ENCODE peak calls at places on chromosome 5, in nine cellular contexts. One of them, this sample, is unnamed.

GRCh38 chr5:133953568-133954145 is 14.8 kb downstream of the C5orf15 start:
- DNase-seq in cardiac muscle cell: no peak
- DNase-seq in GM12878: no peak
- DNase-seq in GM13977: no peak
- DNase-seq in CD8-positive, alpha-beta T cell: no peak
- DNase-seq in uterus: no peak
- DNase-seq in endothelial cell: no peak
- DNase-seq in ovary: no peak
- DNase-seq in cardiac fibroblast: no peak
- DNase-seq in this sample: no peak

GRCh38 chr5:104265531-104266130 is 703.0 kb upstream of the NUDT12 start:
- DNase-seq in GM13977: no peak
- DNase-seq in uterus: no peak
- DNase-seq in CD8-positive, alpha-beta T cell: no peak
- DNase-seq in endothelial cell: no peak
- DNase-seq in cardiac fibroblast: no peak
- DNase-seq in ovary: no peak
- DNase-seq in GM12878: no peak
- DNase-seq in cardiac muscle cell: no peak
- DNase-seq in this sample: no peak

GRCh38 chr5:5179597-5179996 is 39.5 kb downstream of the ADAMTS16 start:
- DNase-seq in uterus: no peak
- DNase-seq in CD8-positive, alpha-beta T cell: no peak
- DNase-seq in endothelial cell: no peak
- DNase-seq in GM12878: no peak
- DNase-seq in cardiac muscle cell: no peak
- DNase-seq in ovary: no peak
- DNase-seq in GM13977: no peak
- DNase-seq in cardiac fibroblast: no peak
- DNase-seq in this sample: no peak

GRCh38 chr5:165405340-165405739 is 1899.9 kb downstream of the MAT2B start:
- DNase-seq in ovary: no peak
- DNase-seq in uterus: no peak
- DNase-seq in CD8-positive, alpha-beta T cell: no peak
- DNase-seq in endothelial cell: no peak
- DNase-seq in cardiac muscle cell: no peak
- DNase-seq in GM13977: no peak
- DNase-seq in GM12878: no peak
- DNase-seq in cardiac fibroblast: no peak
- DNase-seq in this sample: no peak

GRCh38 chr5:132180134-132180745 is 47.4 kb downstream of the P4HA2 start:
- DNase-seq in GM13977: peak
- DNase-seq in cardiac fibroblast: peak
- DNase-seq in GM12878: no peak
- DNase-seq in ovary: no peak
- DNase-seq in endothelial cell: peak
- DNase-seq in CD8-positive, alpha-beta T cell: no peak
- DNase-seq in cardiac muscle cell: peak
- DNase-seq in uterus: no peak
- DNase-seq in this sample: no peak

GRCh38 chr5:103119067-103119764 is 722 bp downstream of the GIN1 start:
- DNase-seq in cardiac muscle cell: no peak
- DNase-seq in CD8-positive, alpha-beta T cell: no peak
- DNase-seq in uterus: no peak
- DNase-seq in GM12878: peak
- DNase-seq in cardiac fibroblast: peak
- DNase-seq in endothelial cell: no peak
- DNase-seq in GM13977: no peak
- DNase-seq in ovary: no peak
- DNase-seq in this sample: no peak

GRCh38 chr5:18811616-18812015 is 1176.4 kb downstream of the CDH18 start:
- DNase-seq in ovary: no peak
- DNase-seq in uterus: no peak
- DNase-seq in cardiac muscle cell: no peak
- DNase-seq in GM12878: no peak
- DNase-seq in CD8-positive, alpha-beta T cell: no peak
- DNase-seq in endothelial cell: no peak
- DNase-seq in cardiac fibroblast: no peak
- DNase-seq in GM13977: no peak
- DNase-seq in this sample: no peak

GRCh38 chr5:136799806-136800372 is 434.5 kb upstream of the TRPC7 start:
- DNase-seq in CD8-positive, alpha-beta T cell: no peak
- DNase-seq in ovary: no peak
- DNase-seq in cardiac fibroblast: peak
- DNase-seq in GM13977: no peak
- DNase-seq in cardiac muscle cell: no peak
- DNase-seq in uterus: no peak
- DNase-seq in GM12878: no peak
- DNase-seq in endothelial cell: no peak
- DNase-seq in this sample: no peak

GRCh38 chr5:74673011-74673790 is 11.8 kb upstream of the HEXB start:
- DNase-seq in uterus: no peak
- DNase-seq in endothelial cell: no peak
- DNase-seq in GM12878: no peak
- DNase-seq in cardiac muscle cell: peak
- DNase-seq in GM13977: no peak
- DNase-seq in ovary: no peak
- DNase-seq in CD8-positive, alpha-beta T cell: no peak
- DNase-seq in cardiac fibroblast: peak
- DNase-seq in this sample: no peak

GRCh38 chr5:67306997-67307580 is 110.5 kb upstream of the CD180 start:
- DNase-seq in GM12878: no peak
- DNase-seq in cardiac fibroblast: no peak
- DNase-seq in CD8-positive, alpha-beta T cell: no peak
- DNase-seq in endothelial cell: no peak
- DNase-seq in cardiac muscle cell: peak
- DNase-seq in ovary: no peak
- DNase-seq in GM13977: no peak
- DNase-seq in uterus: no peak
- DNase-seq in this sample: no peak

GRCh38 chr5:122726990-122727616 is 47.8 kb upstream of the SNX2 start:
- DNase-seq in GM12878: peak
- DNase-seq in GM13977: peak
- DNase-seq in endothelial cell: no peak
- DNase-seq in ovary: no peak
- DNase-seq in CD8-positive, alpha-beta T cell: no peak
- DNase-seq in cardiac fibroblast: peak
- DNase-seq in uterus: no peak
- DNase-seq in cardiac muscle cell: peak
- DNase-seq in this sample: no peak

GRCh38 chr5:62306494-62307363 is 723 bp downstream of the KIF2A start:
- DNase-seq in CD8-positive, alpha-beta T cell: peak
- DNase-seq in ovary: no peak
- DNase-seq in uterus: no peak
- DNase-seq in endothelial cell: peak
- DNase-seq in GM13977: peak
- DNase-seq in cardiac fibroblast: peak
- DNase-seq in GM12878: no peak
- DNase-seq in cardiac muscle cell: peak
- DNase-seq in this sample: peak

GRCh38 chr5:72394688-72395087 is 74.5 kb downstream of the PTCD2 start:
- DNase-seq in GM12878: no peak
- DNase-seq in GM13977: peak
- DNase-seq in cardiac muscle cell: peak
- DNase-seq in ovary: no peak
- DNase-seq in uterus: no peak
- DNase-seq in CD8-positive, alpha-beta T cell: no peak
- DNase-seq in cardiac fibroblast: peak
- DNase-seq in endothelial cell: no peak
- DNase-seq in this sample: no peak

GRCh38 chr5:51518607-51519006 is 135.4 kb downstream of the ISL1 start:
- DNase-seq in cardiac muscle cell: no peak
- DNase-seq in GM12878: no peak
- DNase-seq in endothelial cell: no peak
- DNase-seq in GM13977: no peak
- DNase-seq in cardiac fibroblast: no peak
- DNase-seq in ovary: no peak
- DNase-seq in CD8-positive, alpha-beta T cell: no peak
- DNase-seq in uterus: no peak
- DNase-seq in this sample: no peak

GRCh38 chr5:147780924-147781530 is 1.5 kb downstream of the JAKMIP2 start:
- DNase-seq in endothelial cell: no peak
- DNase-seq in ovary: no peak
- DNase-seq in cardiac fibroblast: no peak
- DNase-seq in GM12878: no peak
- DNase-seq in uterus: no peak
- DNase-seq in CD8-positive, alpha-beta T cell: no peak
- DNase-seq in cardiac muscle cell: no peak
- DNase-seq in GM13977: no peak
- DNase-seq in this sample: no peak

GRCh38 chr5:56070795-56071539 is 76.2 kb upstream of the IL6ST start:
- DNase-seq in cardiac muscle cell: no peak
- DNase-seq in uterus: no peak
- DNase-seq in CD8-positive, alpha-beta T cell: no peak
- DNase-seq in GM13977: no peak
- DNase-seq in ovary: no peak
- DNase-seq in cardiac fibroblast: no peak
- DNase-seq in endothelial cell: no peak
- DNase-seq in GM12878: no peak
- DNase-seq in this sample: no peak

GRCh38 chr5:56514246-56514645 is 281.1 kb upstream of the ANKRD55 start:
- DNase-seq in cardiac muscle cell: no peak
- DNase-seq in endothelial cell: no peak
- DNase-seq in CD8-positive, alpha-beta T cell: no peak
- DNase-seq in cardiac fibroblast: no peak
- DNase-seq in ovary: no peak
- DNase-seq in GM12878: no peak
- DNase-seq in GM13977: no peak
- DNase-seq in uterus: no peak
- DNase-seq in this sample: no peak

GRCh38 chr5:135124128-135124527 is 90.1 kb upstream of the PITX1 start:
- DNase-seq in GM13977: no peak
- DNase-seq in endothelial cell: no peak
- DNase-seq in GM12878: no peak
- DNase-seq in cardiac muscle cell: no peak
- DNase-seq in CD8-positive, alpha-beta T cell: no peak
- DNase-seq in cardiac fibroblast: no peak
- DNase-seq in uterus: no peak
- DNase-seq in ovary: no peak
- DNase-seq in this sample: no peak

GRCh38 chr5:55702612-55703345 is 9.3 kb downstream of the SLC38A9 start:
- DNase-seq in GM12878: no peak
- DNase-seq in cardiac fibroblast: peak
- DNase-seq in cardiac muscle cell: no peak
- DNase-seq in ovary: no peak
- DNase-seq in GM13977: no peak
- DNase-seq in uterus: no peak
- DNase-seq in CD8-positive, alpha-beta T cell: no peak
- DNase-seq in endothelial cell: no peak
- DNase-seq in this sample: no peak

GRCh38 chr5:177497297-177498012 is at the start of gene PDLIM7:
- DNase-seq in cardiac muscle cell: peak
- DNase-seq in GM13977: peak
- DNase-seq in cardiac fibroblast: peak
- DNase-seq in ovary: peak
- DNase-seq in CD8-positive, alpha-beta T cell: peak
- DNase-seq in endothelial cell: peak
- DNase-seq in uterus: peak
- DNase-seq in GM12878: peak
- DNase-seq in this sample: peak
- TF ChIP-seq CTCF in cardiac muscle cell: peak
- TF ChIP-seq CTCF in GM13977: no peak
- TF ChIP-seq CTCF in cardiac fibroblast: no peak
- TF ChIP-seq CTCF in ovary: peak
- TF ChIP-seq CTCF in CD8-positive, alpha-beta T cell: no peak
- TF ChIP-seq CTCF in endothelial cell: peak
- TF ChIP-seq CTCF in uterus: peak
- TF ChIP-seq CTCF in GM12878: no peak
- TF ChIP-seq CTCF in this sample: no peak

GRCh38 chr5:11110128-11110527 is 349.1 kb upstream of the DAP start:
- DNase-seq in cardiac muscle cell: no peak
- DNase-seq in GM12878: no peak
- DNase-seq in CD8-positive, alpha-beta T cell: no peak
- DNase-seq in endothelial cell: no peak
- DNase-seq in cardiac fibroblast: no peak
- DNase-seq in uterus: no peak
- DNase-seq in ovary: no peak
- DNase-seq in GM13977: no peak
- DNase-seq in this sample: no peak
- TF ChIP-seq CTCF in cardiac muscle cell: no peak
- TF ChIP-seq CTCF in GM12878: no peak
- TF ChIP-seq CTCF in CD8-positive, alpha-beta T cell: no peak
- TF ChIP-seq CTCF in endothelial cell: no peak
- TF ChIP-seq CTCF in cardiac fibroblast: no peak
- TF ChIP-seq CTCF in uterus: no peak
- TF ChIP-seq CTCF in ovary: no peak
- TF ChIP-seq CTCF in GM13977: no peak
- TF ChIP-seq CTCF in this sample: no peak

GRCh38 chr5:35182541-35183242 is 47.6 kb downstream of the PRLR start:
- DNase-seq in GM13977: no peak
- DNase-seq in cardiac fibroblast: no peak
- DNase-seq in ovary: no peak
- DNase-seq in CD8-positive, alpha-beta T cell: no peak
- DNase-seq in endothelial cell: no peak
- DNase-seq in uterus: no peak
- DNase-seq in GM12878: no peak
- DNase-seq in cardiac muscle cell: no peak
- DNase-seq in this sample: no peak

GRCh38 chr5:35185518-35185917 is 44.8 kb downstream of the PRLR start:
- DNase-seq in GM12878: no peak
- DNase-seq in cardiac fibroblast: no peak
- DNase-seq in cardiac muscle cell: no peak
- DNase-seq in ovary: no peak
- DNase-seq in CD8-positive, alpha-beta T cell: no peak
- DNase-seq in uterus: no peak
- DNase-seq in endothelial cell: no peak
- DNase-seq in GM13977: no peak
- DNase-seq in this sample: no peak

GRCh38 chr5:35186749-35187148 is 43.5 kb downstream of the PRLR start:
- DNase-seq in ovary: no peak
- DNase-seq in cardiac muscle cell: no peak
- DNase-seq in GM13977: no peak
- DNase-seq in cardiac fibroblast: no peak
- DNase-seq in GM12878: no peak
- DNase-seq in endothelial cell: no peak
- DNase-seq in CD8-positive, alpha-beta T cell: no peak
- DNase-seq in uterus: no peak
- DNase-seq in this sample: no peak

GRCh38 chr5:35180046-35180445 is 50.2 kb downstream of the PRLR start:
- DNase-seq in endothelial cell: no peak
- DNase-seq in ovary: no peak
- DNase-seq in cardiac fibroblast: no peak
- DNase-seq in uterus: no peak
- DNase-seq in GM13977: no peak
- DNase-seq in GM12878: no peak
- DNase-seq in cardiac muscle cell: no peak
- DNase-seq in CD8-positive, alpha-beta T cell: no peak
- DNase-seq in this sample: no peak

GRCh38 chr5:35183243-35183955 is 46.9 kb downstream of the PRLR start:
- DNase-seq in cardiac muscle cell: peak
- DNase-seq in CD8-positive, alpha-beta T cell: no peak
- DNase-seq in GM12878: peak
- DNase-seq in ovary: no peak
- DNase-seq in endothelial cell: peak
- DNase-seq in GM13977: peak
- DNase-seq in uterus: peak
- DNase-seq in cardiac fibroblast: peak
- DNase-seq in this sample: no peak
- TF ChIP-seq CTCF in cardiac muscle cell: peak
- TF ChIP-seq CTCF in CD8-positive, alpha-beta T cell: no peak
- TF ChIP-seq CTCF in GM12878: peak
- TF ChIP-seq CTCF in ovary: no peak
- TF ChIP-seq CTCF in endothelial cell: peak
- TF ChIP-seq CTCF in GM13977: peak
- TF ChIP-seq CTCF in uterus: peak
- TF ChIP-seq CTCF in cardiac fibroblast: peak
- TF ChIP-seq CTCF in this sample: peak

GRCh38 chr5:92634883-92635282 is 946.1 kb downstream of the NR2F1-AS1 start:
- DNase-seq in GM12878: no peak
- DNase-seq in uterus: no peak
- DNase-seq in cardiac muscle cell: no peak
- DNase-seq in cardiac fibroblast: no peak
- DNase-seq in GM13977: no peak
- DNase-seq in endothelial cell: no peak
- DNase-seq in ovary: no peak
- DNase-seq in CD8-positive, alpha-beta T cell: no peak
- DNase-seq in this sample: no peak
- TF ChIP-seq CTCF in GM12878: no peak
- TF ChIP-seq CTCF in uterus: no peak
- TF ChIP-seq CTCF in cardiac muscle cell: no peak
- TF ChIP-seq CTCF in cardiac fibroblast: no peak
- TF ChIP-seq CTCF in GM13977: no peak
- TF ChIP-seq CTCF in endothelial cell: no peak
- TF ChIP-seq CTCF in ovary: no peak
- TF ChIP-seq CTCF in CD8-positive, alpha-beta T cell: no peak
- TF ChIP-seq CTCF in this sample: no peak

This sample was measured in osteocyte.